ENCODE peak calls at places on chromosomes 3 and 15, in seven cellular contexts. E is cardiac muscle cell, S is IMR-90, U is thoracic aorta, J is brain microvascular endothelial cell, H is AG04450, T is adrenal gland. Z is an unnamed sample.

GRCh38 chr3:176755552-176755951 is 441.7 kb downstream of the TBL1XR1 start:
- DNase-seq in T (no peak), U (no peak), S (no peak), H (no peak), J (no peak), E (no peak), Z (no peak)

GRCh38 chr3:44509393-44509921 is 32.0 kb upstream of the ZNF445 start:
- DNase-seq in E (peak; percentile 2), T (no peak), U (no peak), J (no peak), H (no peak), S (no peak), Z (no peak)

GRCh38 chr3:178880274-178880673 is 191.3 kb downstream of the ZMAT3 start:
- DNase-seq in J (no peak), S (no peak), T (no peak), H (no peak), U (no peak), E (peak; percentile 1), Z (no peak)

GRCh38 chr15:84831028-84831427 is 13.9 kb downstream of the ALPK3 start:
- DNase-seq in E (no peak), U (no peak), S (no peak), H (no peak), J (no peak), T (no peak), Z (no peak)

GRCh38 chr3:139538733-139539132 is 809 bp downstream of the RBP1 start:
- DNase-seq in T (peak; percentile 87), U (no peak), H (no peak), J (peak; percentile 16), S (peak; percentile 53), E (peak; percentile 10), Z (no peak)

GRCh38 chr3:100880072-100880471 is 113.1 kb downstream of the ABI3BP start:
- DNase-seq in S (peak; percentile 19), E (no peak), J (no peak), H (no peak), U (no peak), T (no peak), Z (no peak)

GRCh38 chr15:29383367-29383766 is 113.7 kb upstream of the NSMCE3 start:
- DNase-seq in U (no peak), S (no peak), E (no peak), T (no peak), H (no peak), J (no peak), Z (no peak)

GRCh38 chr15:90529008-90529368 is 735 bp upstream of the CRTC3 start:
- DNase-seq in T (no peak), H (no peak), U (no peak), J (no peak), E (no peak), S (no peak), Z (no peak)

GRCh38 chr3:138173769-138174420 is 826 bp downstream of the DBR1 start:
- DNase-seq in T (no peak), H (no peak), U (no peak), E (no peak), S (no peak), J (no peak), Z (no peak)

GRCh38 chr3:49900491-49901153 is 3.1 kb downstream of the MST1R start:
- DNase-seq in E (no peak), J (no peak), S (peak; percentile 22), H (no peak), U (peak; percentile 31), T (peak; percentile 76), Z (no peak)

GRCh38 chr3:89049119-89049518 is 58.3 kb upstream of the EPHA3 start:
- DNase-seq in E (peak; percentile 7), H (no peak), T (no peak), S (peak; percentile 11), J (no peak), U (no peak), Z (no peak)

GRCh38 chr3:50334339-50335075 is 6.1 kb downstream of the RASSF1 start:
- DNase-seq in T (no peak), S (no peak), E (no peak), J (no peak), U (no peak), H (no peak), Z (no peak)

GRCh38 chr3:23811919-23812318 is 6.2 kb downstream of the UBE2E1 start:
- DNase-seq in U (no peak), T (no peak), J (no peak), E (no peak), H (no peak), S (no peak), Z (no peak)

GRCh38 chr3:188154758-188155574 is 1.0 kb downstream of the LPP start:
- DNase-seq in H (no peak), J (no peak), U (no peak), T (no peak), E (no peak), S (peak; percentile 43), Z (no peak)

GRCh38 chr3:17740703-17741102 is 1.7 kb downstream of the TBC1D5 start:
- DNase-seq in E (peak; percentile 12), U (no peak), H (peak; percentile 4), J (peak; percentile 13), S (peak; percentile 83), T (no peak), Z (no peak)

GRCh38 chr3:66133853-66134445 is 86.9 kb upstream of the SLC25A26 start:
- DNase-seq in J (no peak), S (no peak), T (no peak), H (no peak), E (no peak), U (no peak), Z (no peak)

GRCh38 chr15:31824009-31824408 is 206.3 kb upstream of the CHRNA7 start:
- DNase-seq in J (no peak), H (no peak), S (no peak), E (no peak), U (no peak), T (no peak), Z (no peak)

GRCh38 chr15:38072007-38072506 is 137.6 kb downstream of the TMCO5A start:
- DNase-seq in T (no peak), E (no peak), J (no peak), U (no peak), S (no peak), H (no peak), Z (no peak)

GRCh38 chr15:38069506-38069905 is 135.1 kb downstream of the TMCO5A start:
- DNase-seq in J (peak; percentile 87), U (peak; percentile 40), T (no peak), S (peak; percentile 86), E (no peak), H (no peak), Z (no peak)

GRCh38 chr15:38070778-38071177 is 136.3 kb downstream of the TMCO5A start:
- DNase-seq in T (no peak), S (peak; percentile 32), U (no peak), H (no peak), E (no peak), J (no peak), Z (no peak)

GRCh38 chr15:38072507-38073277 is 138.3 kb downstream of the TMCO5A start:
- DNase-seq in H (no peak), T (peak; percentile 62), J (peak; percentile 66), S (peak; percentile 71), U (no peak), E (peak; percentile 60), Z (no peak)

DNA sequence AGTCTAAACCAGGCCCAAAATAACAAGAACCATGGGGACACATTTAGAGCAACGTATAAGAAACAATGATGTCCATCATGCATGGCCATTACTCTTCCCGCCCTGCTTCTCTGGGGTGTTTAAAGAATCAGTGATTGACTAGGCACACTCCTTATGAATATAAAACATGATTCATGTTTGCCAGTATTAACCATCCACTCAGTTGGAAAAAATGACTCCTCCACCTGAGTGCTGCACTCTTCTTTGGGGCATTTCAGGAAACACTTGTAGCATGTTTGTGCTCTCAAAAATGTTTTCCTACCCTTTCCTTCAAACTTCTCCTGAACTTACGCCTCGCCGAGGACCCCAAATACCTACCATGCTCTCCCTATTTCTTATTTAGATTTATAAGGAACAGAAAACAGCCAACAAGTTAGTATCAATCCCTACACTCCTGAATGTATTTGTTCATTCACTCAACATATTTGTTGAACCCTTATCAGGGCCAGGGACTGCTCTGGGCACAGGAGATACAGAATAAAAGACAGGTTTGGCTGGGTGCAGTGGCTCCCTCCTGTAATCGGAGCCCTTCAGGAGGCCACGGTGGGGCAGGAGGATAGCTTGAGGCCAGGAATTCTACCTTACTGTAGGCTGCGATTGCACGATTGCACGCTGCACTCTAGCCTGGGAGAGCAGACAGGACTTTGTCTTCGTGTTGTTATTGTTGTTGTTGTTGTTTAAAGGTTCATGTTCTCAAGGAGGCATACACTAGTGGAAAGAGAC is 137.0 kb downstream of the TMCO5A start:
- DNase-seq in U (no peak), T (no peak), J (no peak), S (no peak), E (no peak), H (no peak), Z (no peak)
- H3K4me3 ChIP-seq in U (no peak overlapping the region), T (no peak overlapping the region), J (no peak overlapping the region), S (no peak overlapping the region), E (no peak overlapping the region), H (no peak overlapping the region), Z (no peak overlapping the region)

DNA sequence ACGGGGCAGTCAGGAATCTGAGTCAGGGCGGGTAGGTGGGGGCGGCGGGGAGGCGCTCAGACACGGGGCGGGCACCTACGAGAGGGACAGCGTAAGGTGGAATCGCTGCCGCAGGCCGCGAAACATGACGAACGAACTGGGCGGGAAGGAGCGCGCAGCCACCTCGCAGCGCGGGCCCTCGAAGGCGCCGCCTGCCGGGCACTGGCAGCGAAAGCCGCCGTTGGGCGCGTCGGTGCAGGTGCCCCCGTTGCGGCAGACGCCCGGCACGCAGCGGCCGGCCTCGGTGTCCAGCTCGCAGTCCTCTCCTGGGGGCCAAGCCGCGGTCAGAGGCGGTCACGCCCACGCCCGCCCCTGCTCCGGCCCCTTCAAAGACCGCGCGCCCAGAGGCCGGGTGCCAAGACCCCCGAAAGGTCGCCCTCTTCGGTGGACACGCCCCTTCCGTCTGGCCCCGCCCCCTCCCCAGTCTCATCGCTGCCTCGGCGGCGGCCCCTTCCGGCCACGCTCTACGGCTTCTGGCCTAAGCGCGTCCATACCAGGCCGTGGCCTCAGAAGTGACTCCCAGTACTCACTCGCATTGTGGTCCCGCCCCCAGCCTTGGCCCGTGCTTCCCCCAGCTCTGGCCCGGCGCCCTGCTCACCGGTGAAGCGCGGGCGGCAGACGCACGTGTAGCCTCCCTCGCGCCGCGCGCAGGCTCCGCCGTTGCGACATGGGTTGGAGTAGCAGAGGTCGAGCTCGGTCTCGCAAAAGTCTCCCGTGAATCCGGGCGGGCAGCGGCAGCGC is 6.4 kb downstream of the CELSR3 start:
- DNase-seq in U (peak; percentile 66), J (peak; percentile 14), H (no peak), T (peak; percentile 69), S (peak; percentile 62), E (peak; percentile 88), Z (no peak)
- TF ChIP-seq CTCF in U (peak; percentile 76), J (peak; percentile 44), H (peak; percentile 56), T (peak; percentile 79), S (peak; percentile 72), E (peak; percentile 53), Z (peak; percentile 45)

DNA sequence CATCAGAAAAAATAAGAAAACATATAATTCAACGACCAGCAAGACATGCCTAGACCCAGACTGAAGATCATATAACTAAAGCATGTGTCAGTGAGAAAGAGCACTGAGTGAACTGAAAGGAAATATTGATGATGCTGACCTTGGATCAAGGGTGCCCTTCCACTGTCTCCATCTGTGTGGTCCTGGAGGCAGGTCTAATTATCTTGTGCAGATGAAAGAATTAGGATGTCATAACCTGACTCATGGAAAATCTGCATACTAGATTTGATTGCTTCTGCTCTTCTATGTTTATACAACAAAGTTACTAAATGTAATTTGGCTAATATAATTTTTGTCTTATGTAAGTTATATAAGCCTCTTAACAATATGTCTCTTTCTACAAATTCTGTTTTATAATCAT is 264.6 kb upstream of the TGFBR2 start:
- DNase-seq in H (no peak), T (no peak), U (no peak), E (no peak), J (no peak), S (no peak), Z (no peak)
- H3K4me3 ChIP-seq in H (no peak overlapping the region), T (no peak overlapping the region), U (no peak overlapping the region), E (no peak overlapping the region), J (no peak overlapping the region), S (no peak overlapping the region), Z (no peak overlapping the region)

GRCh38 chr15:77032052-77032646 is 37.2 kb downstream of the PSTPIP1 start:
- DNase-seq in T (peak; percentile 15), U (no peak), S (no peak), J (no peak), E (no peak), H (no peak), Z (no peak)
- TF ChIP-seq CTCF in T (no peak), U (no peak), S (no peak), J (no peak), E (no peak), H (no peak), Z (no peak)

Z was measured in astrocyte of the cerebellum.